ENCODE peak calls at places on chromosomes 1 and 21, in four cellular contexts. A is K562, B is H1, N is HepG2. O is an unnamed sample.

GRCh38 chr1:226654046-226654445 is 85.0 kb downstream of the ITPKB start:
- DNase-seq in A (no peak), B (no peak), N (peak), O (no peak)

GRCh38 chr1:32115496-32115895 is 7.6 kb downstream of the KPNA6 start:
- DNase-seq in A (no peak), N (no peak), B (no peak), O (no peak)

GRCh38 chr1:59549067-59549837 is 252.4 kb downstream of the FGGY start:
- DNase-seq in B (no peak), N (no peak), A (no peak), O (no peak)

GRCh38 chr1:221664253-221664652 is 77.6 kb downstream of the DUSP10 start:
- DNase-seq in N (no peak), A (no peak), B (no peak), O (no peak)

GRCh38 chr1:69223156-69223555 is 344.6 kb upstream of the LRRC7 start:
- DNase-seq in A (no peak), N (no peak), B (no peak), O (no peak)

GRCh38 chr21:41254090-41254700 is 62.4 kb upstream of the FAM3B start:
- DNase-seq in N (no peak), B (no peak), A (no peak), O (no peak)

GRCh38 chr1:3776231-3777030 is 3.9 kb downstream of the SMIM1 start:
- DNase-seq in A (no peak), B (no peak), N (no peak), O (no peak)

GRCh38 chr1:25550155-25550506 is 6.7 kb downstream of the LDLRAP1 start:
- DNase-seq in A (peak), N (no peak), B (no peak), O (no peak)

GRCh38 chr1:198630863-198631262 is 8.0 kb upstream of the PTPRC start:
- DNase-seq in B (no peak), A (no peak), N (no peak), O (no peak)

GRCh38 chr1:118982816-118983557 is 5.2 kb downstream of the TBX15 start:
- DNase-seq in B (peak), N (no peak), A (no peak), O (no peak)

GRCh38 chr1:79599257-79599656 is 592.7 kb upstream of the ADGRL4 start:
- DNase-seq in N (no peak), A (no peak), B (no peak), O (no peak)

GRCh38 chr1:4056989-4057388 is 156.9 kb upstream of the C1orf174 start:
- DNase-seq in N (no peak), A (no peak), B (peak), O (no peak)

GRCh38 chr1:96388421-96389310 is 332.9 kb upstream of the PTBP2 start:
- DNase-seq in A (no peak), N (no peak), B (no peak), O (no peak)

GRCh38 chr1:109821831-109822745 is 58.4 kb upstream of the EPS8L3 start:
- DNase-seq in A (peak), N (no peak), B (peak), O (no peak)

GRCh38 chr1:54962612-54963395 is 17.6 kb upstream of the TMEM61 start:
- DNase-seq in N (no peak), B (no peak), A (no peak), O (no peak)

GRCh38 chr1:23651069-23651808 is 40.4 kb upstream of the RPL11 start:
- DNase-seq in B (no peak), A (peak), N (no peak), O (no peak)

GRCh38 chr1:114024049-114024448 is 44.8 kb downstream of the OLFML3 start:
- DNase-seq in N (no peak), A (no peak), B (no peak), O (no peak)

GRCh38 chr1:125085720-125086591 is 3901.2 kb downstream of the SRGAP2C start:
- DNase-seq in N (no peak), B (no peak), A (no peak), O (no peak)

DNA sequence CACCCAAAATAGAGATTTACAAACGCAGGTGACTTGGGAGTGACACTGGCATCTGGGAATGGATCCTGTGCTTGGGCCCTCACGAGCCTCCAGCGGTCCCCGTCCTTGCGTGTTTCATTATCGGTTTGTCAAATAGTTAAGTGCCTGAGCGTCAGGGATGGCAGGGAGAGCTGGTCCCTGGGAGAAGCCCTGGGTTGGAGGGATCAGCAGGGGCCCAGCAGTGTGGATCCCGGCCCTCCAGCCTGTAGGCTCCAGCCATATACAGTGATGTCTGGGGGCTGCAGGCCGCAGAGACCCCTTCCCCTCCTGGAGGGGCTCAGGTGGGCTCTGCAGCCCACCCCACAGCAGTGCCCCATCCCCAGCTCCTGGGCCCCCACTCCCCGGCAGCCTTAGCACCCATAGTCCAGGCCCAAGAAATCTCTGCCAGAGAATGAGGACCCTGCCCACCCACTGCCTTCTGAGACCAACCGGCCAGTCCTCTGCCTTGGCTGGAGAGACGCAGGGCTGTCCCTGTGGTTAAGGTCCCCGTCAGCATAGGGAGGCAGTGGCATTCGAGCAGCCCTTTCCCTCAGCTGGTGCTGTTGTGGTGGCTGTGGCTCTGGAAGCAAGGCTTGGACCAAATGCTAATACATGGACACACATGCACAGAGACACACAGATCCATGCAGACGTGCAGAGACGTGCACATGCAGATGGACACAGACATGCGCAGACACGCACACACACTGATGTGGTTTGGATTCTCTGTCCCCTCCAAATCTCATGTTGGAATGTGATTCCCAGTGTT is 2.4 kb upstream of the SLC19A1 start:
- DNase-seq in B (peak), A (no peak), N (no peak), O (no peak)
- TF ChIP-seq FOSL1 in B (no peak), A (no peak), N (no peak), O (no peak)

DNA sequence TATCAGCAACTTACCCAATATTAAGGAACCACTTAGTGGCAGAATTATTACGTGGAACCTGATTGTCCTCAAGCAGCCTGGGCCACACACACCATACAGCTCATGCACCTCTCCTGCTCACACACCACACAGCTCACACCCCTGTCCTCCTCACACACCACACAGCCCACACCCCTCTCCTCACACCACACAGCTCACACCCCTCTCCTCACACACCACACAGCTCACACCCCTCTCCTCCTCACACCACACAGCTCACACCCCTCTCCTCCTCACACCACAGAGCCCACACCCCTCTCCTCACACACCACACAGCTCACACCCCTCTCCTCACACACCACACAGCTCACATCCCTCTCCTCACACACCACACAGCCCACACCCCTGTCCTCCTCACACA is 36.8 kb upstream of the LAMC2 start:
- DNase-seq in N (no peak), B (no peak), A (no peak), O (no peak)
- H3K9ac ChIP-seq in N (no peak), B (no peak), A (peak), O (no peak)

GRCh38 chr1:173164178-173164577 is 43.0 kb downstream of the TNFSF4 start:
- DNase-seq in A (no peak), N (no peak), B (no peak), O (no peak)

GRCh38 chr1:173163209-173163608 is 43.9 kb downstream of the TNFSF4 start:
- DNase-seq in N (no peak), A (no peak), B (no peak), O (no peak)

GRCh38 chr1:173161510-173162221 is 45.5 kb downstream of the TNFSF4 start:
- DNase-seq in A (no peak), N (no peak), B (no peak), O (peak)

GRCh38 chr1:173162601-173163000 is 44.5 kb downstream of the TNFSF4 start:
- DNase-seq in N (no peak), B (no peak), A (no peak), O (no peak)

DNA sequence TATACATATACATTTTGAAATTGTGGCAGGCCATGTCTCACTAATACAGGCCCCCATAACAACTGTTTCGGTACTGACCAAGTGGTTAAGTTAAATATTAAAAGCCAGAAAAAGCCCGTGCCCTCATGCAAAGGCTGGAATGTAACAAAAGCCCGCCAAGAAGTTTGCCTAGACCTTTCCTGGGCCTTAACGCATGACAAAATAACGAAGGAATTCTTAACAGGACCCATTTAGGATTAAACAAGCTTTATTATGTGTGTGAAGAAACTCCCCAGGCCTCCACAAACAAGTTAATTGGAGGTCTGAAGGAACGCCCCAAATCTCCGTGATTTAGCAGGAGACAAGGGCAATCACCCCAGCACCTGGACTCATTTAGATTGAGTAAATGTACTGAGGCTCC is 42.4 kb downstream of the TNFSF4 start:
- DNase-seq in A (no peak), N (no peak), B (no peak), O (no peak)
- TF ChIP-seq YY1 in A (no peak), N (no peak), B (no peak), O (no peak)

GRCh38 chr1:30010506-30011106 is 712.8 kb downstream of the MATN1 start:
- DNase-seq in A (no peak), N (no peak), B (no peak), O (no peak)

GRCh38 chr1:30011970-30012369 is 711.4 kb downstream of the MATN1 start:
- DNase-seq in A (no peak), N (no peak), B (no peak), O (no peak)

GRCh38 chr1:30009720-30010119 is 713.7 kb downstream of the MATN1 start:
- DNase-seq in B (no peak), N (no peak), A (no peak), O (no peak)

GRCh38 chr1:30012455-30013440 is 710.6 kb downstream of the MATN1 start:
- DNase-seq in B (no peak), A (no peak), N (no peak), O (no peak)

DNA sequence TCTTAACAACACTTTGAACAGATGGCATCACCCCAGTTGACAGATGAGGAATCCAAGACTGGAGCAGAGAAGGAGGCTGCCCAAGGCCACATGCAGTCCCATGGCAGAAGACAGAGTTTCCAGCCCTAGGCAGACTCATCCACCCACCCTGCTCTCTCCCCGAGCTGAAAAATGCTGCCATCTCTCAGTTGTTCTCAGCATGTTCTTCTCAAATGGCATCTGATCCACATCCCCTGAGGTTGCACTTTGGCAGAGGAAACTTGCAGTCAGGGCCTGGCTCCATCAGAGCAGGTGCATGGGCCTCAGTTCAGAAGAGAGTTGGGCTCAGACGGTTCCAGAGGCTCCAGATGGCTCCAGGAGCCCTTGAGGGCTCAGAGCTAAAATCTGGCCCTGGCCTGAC is 709.4 kb downstream of the MATN1 start:
- DNase-seq in A (no peak), N (no peak), B (no peak), O (no peak)
- TF ChIP-seq FOSL1 in A (no peak), N (no peak), B (no peak), O (no peak)

GRCh38 chr1:2501820-2502119 is 24.6 kb downstream of the PANK4 start:
- DNase-seq in A (no peak), B (no peak), N (no peak), O (no peak)
- H3K9ac ChIP-seq in A (no peak), B (no peak), N (no peak), O (no peak)

DNA sequence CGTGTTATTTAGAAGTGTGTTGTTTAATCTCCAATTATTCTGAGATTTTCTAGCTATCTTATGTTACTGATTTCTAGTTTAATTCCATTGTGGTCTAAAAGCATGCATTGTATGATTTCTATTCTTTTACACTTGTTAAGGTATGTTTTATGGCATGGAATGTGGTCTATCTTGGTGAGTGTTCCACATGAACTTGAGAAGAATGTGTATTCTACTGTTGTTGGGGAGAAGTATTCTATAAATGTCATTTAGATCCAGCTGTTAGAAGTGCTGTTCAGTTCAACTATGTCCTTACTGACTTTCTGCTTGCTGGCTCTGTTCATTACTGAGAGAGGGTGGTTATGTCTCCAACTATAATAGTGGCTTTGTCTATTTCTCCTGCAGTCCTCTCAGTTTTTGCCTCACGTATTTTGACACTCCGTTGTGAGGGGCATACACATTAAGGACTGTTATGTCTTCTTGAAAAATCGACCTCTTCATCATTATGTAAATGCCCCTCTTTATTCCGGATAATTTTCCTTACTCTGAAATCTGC is 12.0 kb upstream of the PLA2G5 start:
- DNase-seq in N (no peak), A (no peak), B (no peak), O (no peak)
- TF ChIP-seq YY1 in N (no peak), A (no peak), B (no peak), O (no peak)

GRCh38 chr21:32918467-32919140 is 107.1 kb upstream of the OLIG2 start:
- DNase-seq in A (no peak), B (no peak), N (no peak), O (no peak)

GRCh38 chr21:32917392-32918135 is 108.2 kb upstream of the OLIG2 start:
- DNase-seq in A (no peak), B (no peak), N (no peak), O (no peak)

GRCh38 chr21:32915099-32915498 is 110.6 kb upstream of the OLIG2 start:
- DNase-seq in N (no peak), A (no peak), B (no peak), O (no peak)

GRCh38 chr21:32916088-32916487 is 109.6 kb upstream of the OLIG2 start:
- DNase-seq in A (no peak), B (no peak), N (no peak), O (no peak)

GRCh38 chr21:32916522-32917099 is 109.1 kb upstream of the OLIG2 start:
- DNase-seq in A (peak), B (no peak), N (peak), O (peak)
- TF ChIP-seq FOSL1 in A (no peak), B (no peak), N (no peak), O (no peak)

GRCh38 chr21:44628707-44629391 is 2.0 kb downstream of the KRTAP10-9 start:
- DNase-seq in A (no peak), N (no peak), B (no peak), O (no peak)
- H3K9ac ChIP-seq in A (no peak), N (no peak), B (no peak), O (no peak)

GRCh38 chr1:241714321-241715218 is 62.5 kb downstream of the WDR64 start:
- DNase-seq in A (peak), N (no peak), B (no peak), O (no peak)

GRCh38 chr1:241715956-241716355 is 63.9 kb downstream of the WDR64 start:
- DNase-seq in N (no peak), A (no peak), B (no peak), O (no peak)

GRCh38 chr1:241717975-241718374 is 65.9 kb downstream of the WDR64 start:
- DNase-seq in B (no peak), A (no peak), N (no peak), O (no peak)

GRCh38 chr1:241715435-241715834 is 63.4 kb downstream of the WDR64 start:
- DNase-seq in N (no peak), B (no peak), A (no peak), O (no peak)

GRCh38 chr1:241716915-241717651 is 65.0 kb downstream of the WDR64 start:
- DNase-seq in B (no peak), A (no peak), N (no peak), O (no peak)
- TF ChIP-seq YY1 in B (no peak), A (no peak), N (no peak), O (no peak)

GRCh38 chr21:33029975-33030461 is 4.3 kb downstream of the OLIG2 start:
- DNase-seq in A (no peak), N (no peak), B (peak), O (no peak)

GRCh38 chr21:33030633-33031032 is 4.9 kb downstream of the OLIG2 start:
- DNase-seq in A (no peak), B (no peak), N (no peak), O (no peak)

GRCh38 chr21:33031562-33031961 is 5.8 kb downstream of the OLIG2 start:
- DNase-seq in N (no peak), B (no peak), A (no peak), O (no peak)

GRCh38 chr21:33032434-33033047 is 6.8 kb downstream of the OLIG2 start:
- DNase-seq in A (no peak), B (no peak), N (no peak), O (no peak)

GRCh38 chr21:33031152-33031551 is 5.4 kb downstream of the OLIG2 start:
- DNase-seq in A (no peak), B (peak), N (no peak), O (no peak)
- TF ChIP-seq FOSL1 in A (no peak), B (no peak), N (no peak), O (no peak)

O was measured in HCT116.